ENCODE peak calls at places on chromosomes 2 and 18, in six cellular contexts. One of them, this sample, is unnamed.
A peak's percentile ranks its signal among the peaks of the same experiment; 100 is the strongest.

GRCh38 chr18:49021433-49022129 is 70.8 kb upstream of the SMAD7 start:
- DNase-seq in HFF-Myc: no peak
- DNase-seq in fibroblast of mammary gland: peak; percentile 41
- DNase-seq in cardiac fibroblast: peak; percentile 51
- DNase-seq in foreskin fibroblast: no peak
- DNase-seq in colonic mucosa: peak; percentile 93
- DNase-seq in this sample: no peak

GRCh38 chr2:208210688-208211451 is 21.0 kb upstream of the C2orf80 start:
- DNase-seq in colonic mucosa: no peak
- DNase-seq in HFF-Myc: no peak
- DNase-seq in fibroblast of mammary gland: no peak
- DNase-seq in cardiac fibroblast: no peak
- DNase-seq in foreskin fibroblast: no peak
- DNase-seq in this sample: no peak

GRCh38 chr2:185668710-185669109 is 69.9 kb upstream of the FSIP2 start:
- DNase-seq in foreskin fibroblast: no peak
- DNase-seq in fibroblast of mammary gland: no peak
- DNase-seq in HFF-Myc: no peak
- DNase-seq in cardiac fibroblast: no peak
- DNase-seq in colonic mucosa: no peak
- DNase-seq in this sample: no peak

GRCh38 chr18:28176933-28177827 is at the start of gene CDH2:
- DNase-seq in foreskin fibroblast: peak; percentile 70
- DNase-seq in colonic mucosa: no peak
- DNase-seq in fibroblast of mammary gland: peak; percentile 83
- DNase-seq in cardiac fibroblast: peak; percentile 92
- DNase-seq in HFF-Myc: peak; percentile 74
- DNase-seq in this sample: no peak

GRCh38 chr2:177708660-177709328 is 316.2 kb downstream of the AGPS start:
- DNase-seq in fibroblast of mammary gland: no peak
- DNase-seq in cardiac fibroblast: no peak
- DNase-seq in colonic mucosa: no peak
- DNase-seq in foreskin fibroblast: no peak
- DNase-seq in HFF-Myc: no peak
- DNase-seq in this sample: no peak

GRCh38 chr2:190860985-190861721 is 19.5 kb upstream of the GLS start:
- DNase-seq in HFF-Myc: no peak
- DNase-seq in colonic mucosa: no peak
- DNase-seq in foreskin fibroblast: no peak
- DNase-seq in cardiac fibroblast: peak; percentile 58
- DNase-seq in fibroblast of mammary gland: no peak
- DNase-seq in this sample: no peak

GRCh38 chr2:208466133-208466919 is 59.7 kb downstream of the PTH2R start:
- DNase-seq in foreskin fibroblast: no peak
- DNase-seq in colonic mucosa: peak; percentile 39
- DNase-seq in fibroblast of mammary gland: peak; percentile 27
- DNase-seq in cardiac fibroblast: peak; percentile 39
- DNase-seq in HFF-Myc: peak; percentile 4
- DNase-seq in this sample: no peak

GRCh38 chr2:149169653-149170052 is 131.2 kb downstream of the LYPD6B start:
- DNase-seq in HFF-Myc: no peak
- DNase-seq in foreskin fibroblast: peak; percentile 3
- DNase-seq in colonic mucosa: peak; percentile 74
- DNase-seq in fibroblast of mammary gland: no peak
- DNase-seq in cardiac fibroblast: no peak
- DNase-seq in this sample: peak; percentile 20

GRCh38 chr2:187034434-187034833 is 185.5 kb upstream of the ZSWIM2 start:
- DNase-seq in cardiac fibroblast: no peak
- DNase-seq in HFF-Myc: no peak
- DNase-seq in foreskin fibroblast: no peak
- DNase-seq in fibroblast of mammary gland: no peak
- DNase-seq in colonic mucosa: no peak
- DNase-seq in this sample: no peak

GRCh38 chr18:57030417-57030816 is 116.5 kb upstream of the BOD1L2 start:
- DNase-seq in foreskin fibroblast: no peak
- DNase-seq in fibroblast of mammary gland: no peak
- DNase-seq in cardiac fibroblast: no peak
- DNase-seq in colonic mucosa: no peak
- DNase-seq in HFF-Myc: no peak
- DNase-seq in this sample: no peak
- H3K4me3 ChIP-seq in foreskin fibroblast: no peak overlapping the region
- H3K4me3 ChIP-seq in fibroblast of mammary gland: no peak overlapping the region
- H3K4me3 ChIP-seq in cardiac fibroblast: no peak overlapping the region
- H3K4me3 ChIP-seq in colonic mucosa: no peak overlapping the region
- H3K4me3 ChIP-seq in HFF-Myc: no peak overlapping the region
- H3K4me3 ChIP-seq in this sample: no peak overlapping the region

GRCh38 chr2:146981921-146982320 is 862.9 kb upstream of the ACVR2A start:
- DNase-seq in colonic mucosa: no peak
- DNase-seq in fibroblast of mammary gland: peak; percentile 42
- DNase-seq in foreskin fibroblast: no peak
- DNase-seq in cardiac fibroblast: peak; percentile 66
- DNase-seq in HFF-Myc: no peak
- DNase-seq in this sample: no peak

GRCh38 chr2:146978891-146979555 is 865.8 kb upstream of the ACVR2A start:
- DNase-seq in HFF-Myc: no peak
- DNase-seq in cardiac fibroblast: peak; percentile 68
- DNase-seq in colonic mucosa: no peak
- DNase-seq in fibroblast of mammary gland: no peak
- DNase-seq in foreskin fibroblast: no peak
- DNase-seq in this sample: no peak

GRCh38 chr2:146982393-146982846 is 862.4 kb upstream of the ACVR2A start:
- DNase-seq in HFF-Myc: no peak
- DNase-seq in foreskin fibroblast: peak; percentile 94
- DNase-seq in fibroblast of mammary gland: peak; percentile 99
- DNase-seq in colonic mucosa: no peak
- DNase-seq in cardiac fibroblast: peak; percentile 97
- DNase-seq in this sample: peak; percentile 47

GRCh38 chr2:146984014-146984413 is 860.8 kb upstream of the ACVR2A start:
- DNase-seq in cardiac fibroblast: no peak
- DNase-seq in foreskin fibroblast: no peak
- DNase-seq in fibroblast of mammary gland: no peak
- DNase-seq in HFF-Myc: no peak
- DNase-seq in colonic mucosa: no peak
- DNase-seq in this sample: no peak

DNA sequence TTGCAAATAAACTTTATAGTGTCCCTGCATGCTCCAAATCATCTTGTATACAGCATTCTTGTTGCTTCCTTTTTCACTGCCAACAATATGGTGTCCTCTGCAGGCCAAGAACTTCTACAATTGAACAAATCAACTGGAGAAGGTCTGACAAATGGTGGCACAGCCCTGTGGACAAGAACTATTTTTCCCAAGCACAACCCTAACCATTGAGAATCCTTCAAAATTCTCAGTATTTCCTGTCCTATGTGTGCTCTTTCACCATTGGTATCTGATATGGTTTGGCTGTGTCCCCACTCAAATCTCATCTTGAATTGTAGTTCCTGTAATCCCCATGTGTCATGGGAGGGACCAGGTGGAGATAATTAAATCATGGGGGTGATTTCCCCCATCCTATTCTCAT is 865.1 kb upstream of the ACVR2A start:
- DNase-seq in fibroblast of mammary gland: no peak
- DNase-seq in cardiac fibroblast: no peak
- DNase-seq in foreskin fibroblast: no peak
- DNase-seq in colonic mucosa: no peak
- DNase-seq in HFF-Myc: no peak
- DNase-seq in this sample: no peak
- TF ChIP-seq CTCF in fibroblast of mammary gland: no peak
- TF ChIP-seq CTCF in cardiac fibroblast: no peak
- TF ChIP-seq CTCF in foreskin fibroblast: no peak
- TF ChIP-seq CTCF in colonic mucosa: no peak
- TF ChIP-seq CTCF in HFF-Myc: no peak
- TF ChIP-seq CTCF in this sample: no peak

GRCh38 chr2:207162319-207162718 is 3.4 kb downstream of the KLF7 start:
- DNase-seq in colonic mucosa: no peak
- DNase-seq in cardiac fibroblast: peak; percentile 46
- DNase-seq in HFF-Myc: no peak
- DNase-seq in fibroblast of mammary gland: peak; percentile 57
- DNase-seq in foreskin fibroblast: peak; percentile 62
- DNase-seq in this sample: no peak
- H3K4me3 ChIP-seq in colonic mucosa: no peak overlapping the region
- H3K4me3 ChIP-seq in cardiac fibroblast: peak overlapping the region; percentile 96
- H3K4me3 ChIP-seq in HFF-Myc: peak overlapping the region; percentile 82
- H3K4me3 ChIP-seq in fibroblast of mammary gland: peak overlapping the region; percentile 91
- H3K4me3 ChIP-seq in foreskin fibroblast: peak overlapping the region; percentile 70
- H3K4me3 ChIP-seq in this sample: peak overlapping the region; percentile 82

DNA sequence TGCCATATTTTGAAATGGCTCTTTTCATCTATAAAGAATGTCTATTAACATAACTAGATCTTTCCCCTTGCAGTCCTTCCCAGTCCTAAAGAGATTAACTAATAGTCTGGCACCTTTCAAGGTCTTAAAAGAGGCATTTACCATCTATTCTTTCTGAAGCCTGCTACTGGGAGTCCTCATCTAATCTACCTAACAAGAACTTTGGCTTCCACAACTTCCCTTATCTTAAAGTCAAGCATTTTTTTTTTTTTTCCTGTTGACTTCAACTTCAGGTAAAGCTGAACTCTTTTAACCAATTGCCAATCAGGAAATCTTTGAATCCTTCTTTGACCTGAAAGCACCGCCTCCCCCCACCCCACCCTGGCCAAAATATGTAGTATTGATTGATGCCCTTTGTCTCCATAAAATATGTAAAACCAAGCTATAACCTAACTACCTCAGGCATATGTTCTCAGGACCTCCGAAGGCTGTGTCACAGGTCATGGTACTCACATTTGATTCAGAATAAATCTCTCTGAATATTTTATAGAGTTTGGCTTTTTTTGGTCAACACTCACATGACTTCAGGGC is 168.6 kb downstream of the PTPRM start:
- DNase-seq in cardiac fibroblast: no peak
- DNase-seq in foreskin fibroblast: no peak
- DNase-seq in HFF-Myc: no peak
- DNase-seq in colonic mucosa: no peak
- DNase-seq in fibroblast of mammary gland: no peak
- DNase-seq in this sample: no peak
- TF ChIP-seq CTCF in cardiac fibroblast: no peak
- TF ChIP-seq CTCF in foreskin fibroblast: no peak
- TF ChIP-seq CTCF in HFF-Myc: no peak
- TF ChIP-seq CTCF in colonic mucosa: no peak
- TF ChIP-seq CTCF in fibroblast of mammary gland: no peak
- TF ChIP-seq CTCF in this sample: no peak

GRCh38 chr2:217914878-217915277 is 87.9 kb downstream of the TNS1 start:
- DNase-seq in cardiac fibroblast: no peak
- DNase-seq in fibroblast of mammary gland: no peak
- DNase-seq in HFF-Myc: no peak
- DNase-seq in colonic mucosa: no peak
- DNase-seq in foreskin fibroblast: no peak
- DNase-seq in this sample: no peak

GRCh38 chr2:217914078-217914477 is 88.7 kb downstream of the TNS1 start:
- DNase-seq in foreskin fibroblast: no peak
- DNase-seq in HFF-Myc: no peak
- DNase-seq in fibroblast of mammary gland: no peak
- DNase-seq in colonic mucosa: no peak
- DNase-seq in cardiac fibroblast: no peak
- DNase-seq in this sample: no peak

GRCh38 chr2:217911283-217911965 is 91.4 kb downstream of the TNS1 start:
- DNase-seq in cardiac fibroblast: peak; percentile 51
- DNase-seq in colonic mucosa: no peak
- DNase-seq in fibroblast of mammary gland: peak; percentile 60
- DNase-seq in foreskin fibroblast: no peak
- DNase-seq in HFF-Myc: no peak
- DNase-seq in this sample: no peak

GRCh38 chr2:217912030-217913024 is 90.5 kb downstream of the TNS1 start:
- DNase-seq in cardiac fibroblast: no peak
- DNase-seq in HFF-Myc: no peak
- DNase-seq in fibroblast of mammary gland: no peak
- DNase-seq in foreskin fibroblast: no peak
- DNase-seq in colonic mucosa: no peak
- DNase-seq in this sample: no peak

GRCh38 chr2:217913415-217913814 is 89.4 kb downstream of the TNS1 start:
- DNase-seq in foreskin fibroblast: no peak
- DNase-seq in colonic mucosa: no peak
- DNase-seq in fibroblast of mammary gland: no peak
- DNase-seq in cardiac fibroblast: no peak
- DNase-seq in HFF-Myc: no peak
- DNase-seq in this sample: no peak
- H3K4me3 ChIP-seq in foreskin fibroblast: no peak overlapping the region
- H3K4me3 ChIP-seq in colonic mucosa: no peak overlapping the region
- H3K4me3 ChIP-seq in fibroblast of mammary gland: no peak overlapping the region
- H3K4me3 ChIP-seq in cardiac fibroblast: no peak overlapping the region
- H3K4me3 ChIP-seq in HFF-Myc: no peak overlapping the region
- H3K4me3 ChIP-seq in this sample: no peak overlapping the region

GRCh38 chr2:133975676-133976428 is 278.0 kb upstream of the MGAT5 start:
- DNase-seq in foreskin fibroblast: no peak
- DNase-seq in HFF-Myc: no peak
- DNase-seq in fibroblast of mammary gland: no peak
- DNase-seq in cardiac fibroblast: no peak
- DNase-seq in colonic mucosa: no peak
- DNase-seq in this sample: no peak
- TF ChIP-seq CTCF in foreskin fibroblast: no peak
- TF ChIP-seq CTCF in HFF-Myc: no peak
- TF ChIP-seq CTCF in fibroblast of mammary gland: no peak
- TF ChIP-seq CTCF in cardiac fibroblast: no peak
- TF ChIP-seq CTCF in colonic mucosa: no peak
- TF ChIP-seq CTCF in this sample: no peak

GRCh38 chr2:219570924-219571310 is 422 bp downstream of the OBSL1 start:
- DNase-seq in cardiac fibroblast: peak; percentile 40
- DNase-seq in colonic mucosa: no peak
- DNase-seq in fibroblast of mammary gland: no peak
- DNase-seq in HFF-Myc: no peak
- DNase-seq in foreskin fibroblast: peak; percentile 22
- DNase-seq in this sample: no peak

GRCh38 chr2:219569041-219569440 is 2.3 kb downstream of the OBSL1 start:
- DNase-seq in foreskin fibroblast: no peak
- DNase-seq in fibroblast of mammary gland: no peak
- DNase-seq in cardiac fibroblast: no peak
- DNase-seq in colonic mucosa: no peak
- DNase-seq in HFF-Myc: no peak
- DNase-seq in this sample: peak; percentile 36

GRCh38 chr2:219567791-219568361 is 3.5 kb downstream of the OBSL1 start:
- DNase-seq in cardiac fibroblast: no peak
- DNase-seq in fibroblast of mammary gland: no peak
- DNase-seq in colonic mucosa: no peak
- DNase-seq in HFF-Myc: no peak
- DNase-seq in foreskin fibroblast: no peak
- DNase-seq in this sample: no peak

GRCh38 chr2:219570194-219570923 is 980 bp downstream of the OBSL1 start:
- DNase-seq in HFF-Myc: no peak
- DNase-seq in fibroblast of mammary gland: peak; percentile 14
- DNase-seq in foreskin fibroblast: peak; percentile 48
- DNase-seq in colonic mucosa: no peak
- DNase-seq in cardiac fibroblast: peak; percentile 35
- DNase-seq in this sample: no peak

GRCh38 chr2:219569635-219570034 is 1.7 kb downstream of the OBSL1 start:
- DNase-seq in cardiac fibroblast: no peak
- DNase-seq in foreskin fibroblast: no peak
- DNase-seq in HFF-Myc: no peak
- DNase-seq in colonic mucosa: no peak
- DNase-seq in fibroblast of mammary gland: no peak
- DNase-seq in this sample: no peak
- H3K4me3 ChIP-seq in cardiac fibroblast: no peak overlapping the region
- H3K4me3 ChIP-seq in foreskin fibroblast: peak overlapping the region; percentile 58
- H3K4me3 ChIP-seq in HFF-Myc: peak overlapping the region; percentile 51
- H3K4me3 ChIP-seq in colonic mucosa: no peak overlapping the region
- H3K4me3 ChIP-seq in fibroblast of mammary gland: no peak overlapping the region
- H3K4me3 ChIP-seq in this sample: peak overlapping the region; percentile 70

DNA sequence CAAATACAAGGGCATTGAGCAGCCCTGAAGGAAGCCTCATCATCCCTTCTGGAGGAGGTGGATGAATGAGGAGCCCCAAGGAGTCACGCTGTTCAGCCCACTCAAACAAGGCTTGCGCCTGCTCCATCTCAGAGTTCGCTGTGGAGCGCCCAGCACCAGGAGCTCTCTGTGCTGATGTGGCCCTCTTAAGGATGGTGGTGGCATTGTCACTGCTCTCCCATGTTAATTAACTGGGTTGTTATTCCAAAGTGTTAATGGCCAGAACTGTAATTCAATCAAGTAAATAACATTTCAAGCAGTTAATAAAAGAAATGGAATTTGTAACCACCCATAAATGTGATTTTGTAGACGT is 726.0 kb upstream of the RAB6C start:
- DNase-seq in colonic mucosa: no peak
- DNase-seq in HFF-Myc: no peak
- DNase-seq in fibroblast of mammary gland: no peak
- DNase-seq in foreskin fibroblast: no peak
- DNase-seq in cardiac fibroblast: peak; percentile 19
- DNase-seq in this sample: no peak
- TF ChIP-seq CTCF in colonic mucosa: peak; percentile 15
- TF ChIP-seq CTCF in HFF-Myc: no peak
- TF ChIP-seq CTCF in fibroblast of mammary gland: no peak
- TF ChIP-seq CTCF in foreskin fibroblast: no peak
- TF ChIP-seq CTCF in cardiac fibroblast: no peak
- TF ChIP-seq CTCF in this sample: no peak